ENCODE peak calls at places on chromosomes 2 and 18, in nine cellular contexts. One of them, this sample, is unnamed.

GRCh38 chr2:108288534-108289106 is at the start of gene SULT1C2:
- DNase-seq in body of pancreas: no peak
- DNase-seq in DND-41: no peak
- DNase-seq in CD8-positive, alpha-beta T cell: no peak
- DNase-seq in HepG2: peak; percentile 83
- DNase-seq in psoas muscle: no peak
- DNase-seq in neural progenitor cell: peak; percentile 71
- DNase-seq in tibial nerve: no peak
- DNase-seq in adrenal gland: no peak
- DNase-seq in this sample: no peak

GRCh38 chr2:222655748-222656543 is at the start of gene FARSB:
- DNase-seq in body of pancreas: peak; percentile 97
- DNase-seq in DND-41: peak; percentile 94
- DNase-seq in CD8-positive, alpha-beta T cell: peak; percentile 90
- DNase-seq in HepG2: peak; percentile 95
- DNase-seq in psoas muscle: peak; percentile 99
- DNase-seq in neural progenitor cell: peak; percentile 99
- DNase-seq in tibial nerve: peak; percentile 87
- DNase-seq in adrenal gland: peak; percentile 95
- DNase-seq in this sample: peak; percentile 96

GRCh38 chr18:37660658-37661057 is 95.1 kb upstream of the CELF4 start:
- DNase-seq in body of pancreas: no peak
- DNase-seq in DND-41: no peak
- DNase-seq in CD8-positive, alpha-beta T cell: no peak
- DNase-seq in HepG2: no peak
- DNase-seq in psoas muscle: no peak
- DNase-seq in neural progenitor cell: no peak
- DNase-seq in tibial nerve: no peak
- DNase-seq in adrenal gland: no peak
- DNase-seq in this sample: no peak

GRCh38 chr18:79479761-79480161 is 84.0 kb downstream of the NFATC1 start:
- DNase-seq in body of pancreas: no peak
- DNase-seq in DND-41: no peak
- DNase-seq in CD8-positive, alpha-beta T cell: no peak
- DNase-seq in HepG2: no peak
- DNase-seq in psoas muscle: peak; percentile 40
- DNase-seq in neural progenitor cell: no peak
- DNase-seq in tibial nerve: no peak
- DNase-seq in adrenal gland: no peak
- DNase-seq in this sample: no peak

GRCh38 chr18:45571714-45572113 is 43.6 kb upstream of the SLC14A2 start:
- DNase-seq in body of pancreas: no peak
- DNase-seq in DND-41: no peak
- DNase-seq in CD8-positive, alpha-beta T cell: no peak
- DNase-seq in HepG2: no peak
- DNase-seq in psoas muscle: no peak
- DNase-seq in neural progenitor cell: no peak
- DNase-seq in tibial nerve: no peak
- DNase-seq in adrenal gland: no peak
- DNase-seq in this sample: no peak

GRCh38 chr18:44824884-44825283 is 144.2 kb downstream of the SETBP1 start:
- DNase-seq in body of pancreas: no peak
- DNase-seq in DND-41: no peak
- DNase-seq in CD8-positive, alpha-beta T cell: no peak
- DNase-seq in HepG2: no peak
- DNase-seq in psoas muscle: no peak
- DNase-seq in neural progenitor cell: no peak
- DNase-seq in tibial nerve: no peak
- DNase-seq in adrenal gland: no peak
- DNase-seq in this sample: no peak

GRCh38 chr18:21914739-21915319 is 174.2 kb downstream of the MIB1 start:
- DNase-seq in body of pancreas: peak; percentile 45
- DNase-seq in DND-41: no peak
- DNase-seq in CD8-positive, alpha-beta T cell: no peak
- DNase-seq in HepG2: peak; percentile 53
- DNase-seq in psoas muscle: no peak
- DNase-seq in neural progenitor cell: peak; percentile 77
- DNase-seq in tibial nerve: no peak
- DNase-seq in adrenal gland: peak; percentile 45
- DNase-seq in this sample: no peak

GRCh38 chr2:46870051-46870839 is 45.4 kb downstream of the MCFD2 start:
- DNase-seq in body of pancreas: peak; percentile 4
- DNase-seq in DND-41: no peak
- DNase-seq in CD8-positive, alpha-beta T cell: no peak
- DNase-seq in HepG2: no peak
- DNase-seq in psoas muscle: no peak
- DNase-seq in neural progenitor cell: no peak
- DNase-seq in tibial nerve: no peak
- DNase-seq in adrenal gland: no peak
- DNase-seq in this sample: no peak

GRCh38 chr2:105261061-105261460 is 19.5 kb downstream of the GPR45 start:
- DNase-seq in body of pancreas: no peak
- DNase-seq in DND-41: no peak
- DNase-seq in CD8-positive, alpha-beta T cell: no peak
- DNase-seq in HepG2: no peak
- DNase-seq in psoas muscle: no peak
- DNase-seq in neural progenitor cell: no peak
- DNase-seq in tibial nerve: no peak
- DNase-seq in adrenal gland: peak; percentile 74
- DNase-seq in this sample: no peak

GRCh38 chr2:155975734-155976133 is 356.8 kb downstream of the NR4A2 start:
- DNase-seq in body of pancreas: no peak
- DNase-seq in DND-41: no peak
- DNase-seq in CD8-positive, alpha-beta T cell: no peak
- DNase-seq in HepG2: peak; percentile 91
- DNase-seq in psoas muscle: no peak
- DNase-seq in neural progenitor cell: peak; percentile 43
- DNase-seq in tibial nerve: no peak
- DNase-seq in adrenal gland: no peak
- DNase-seq in this sample: no peak

DNA sequence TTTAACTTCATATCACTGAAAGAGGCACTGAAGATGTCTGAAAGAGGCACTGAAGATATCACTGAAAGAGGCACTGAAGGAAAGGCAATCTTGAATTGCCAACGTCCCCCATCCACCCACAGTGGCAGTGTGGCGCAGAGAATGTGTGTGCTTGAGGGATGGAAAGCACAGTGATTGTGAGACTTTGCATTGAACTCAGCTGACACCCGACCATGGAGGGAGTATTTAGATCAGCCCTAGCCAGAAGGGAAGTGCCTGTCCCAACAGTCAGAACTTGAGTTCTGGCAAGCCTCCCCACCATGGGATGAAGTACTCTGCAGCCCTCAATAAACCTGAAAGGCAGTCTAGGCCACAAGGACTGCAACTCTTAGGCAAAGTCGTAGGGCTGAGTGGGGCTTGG is 33.8 kb downstream of the MAP4K3 start:
- DNase-seq in body of pancreas: no peak
- DNase-seq in DND-41: no peak
- DNase-seq in CD8-positive, alpha-beta T cell: no peak
- DNase-seq in HepG2: no peak
- DNase-seq in psoas muscle: no peak
- DNase-seq in neural progenitor cell: no peak
- DNase-seq in tibial nerve: no peak
- DNase-seq in adrenal gland: no peak
- DNase-seq in this sample: no peak
- H3K4me1 ChIP-seq in body of pancreas: peaks cover 67% of the 10 kb centered on the region
- H3K4me1 ChIP-seq in DND-41: peaks cover 3% of the 10 kb centered on the region
- H3K4me1 ChIP-seq in CD8-positive, alpha-beta T cell: peaks cover 15% of the 10 kb centered on the region
- H3K4me1 ChIP-seq in HepG2: peaks cover 81% of the 10 kb centered on the region
- H3K4me1 ChIP-seq in psoas muscle: peaks cover 93% of the 10 kb centered on the region
- H3K4me1 ChIP-seq in neural progenitor cell: peaks cover 19% of the 10 kb centered on the region
- H3K4me1 ChIP-seq in tibial nerve: peaks cover 19% of the 10 kb centered on the region
- H3K4me1 ChIP-seq in adrenal gland: peaks cover 20% of the 10 kb centered on the region
- H3K4me1 ChIP-seq in this sample: no peaks in the 10 kb centered on the region

GRCh38 chr2:8636041-8636491 is 45.8 kb upstream of the ID2 start:
- DNase-seq in body of pancreas: no peak
- DNase-seq in DND-41: no peak
- DNase-seq in CD8-positive, alpha-beta T cell: no peak
- DNase-seq in HepG2: no peak
- DNase-seq in psoas muscle: no peak
- DNase-seq in neural progenitor cell: peak; percentile 51
- DNase-seq in tibial nerve: no peak
- DNase-seq in adrenal gland: no peak
- DNase-seq in this sample: no peak
- H3K27ac ChIP-seq in body of pancreas: no peak overlapping the region
- H3K27ac ChIP-seq in DND-41: no peak overlapping the region
- H3K27ac ChIP-seq in CD8-positive, alpha-beta T cell: no peak overlapping the region
- H3K27ac ChIP-seq in HepG2: no peak overlapping the region
- H3K27ac ChIP-seq in psoas muscle: no peak overlapping the region
- H3K27ac ChIP-seq in neural progenitor cell: peak overlapping the region; percentile 87
- H3K27ac ChIP-seq in tibial nerve: no peak overlapping the region
- H3K27ac ChIP-seq in adrenal gland: no peak overlapping the region
- H3K27ac ChIP-seq in this sample: no peak overlapping the region

DNA sequence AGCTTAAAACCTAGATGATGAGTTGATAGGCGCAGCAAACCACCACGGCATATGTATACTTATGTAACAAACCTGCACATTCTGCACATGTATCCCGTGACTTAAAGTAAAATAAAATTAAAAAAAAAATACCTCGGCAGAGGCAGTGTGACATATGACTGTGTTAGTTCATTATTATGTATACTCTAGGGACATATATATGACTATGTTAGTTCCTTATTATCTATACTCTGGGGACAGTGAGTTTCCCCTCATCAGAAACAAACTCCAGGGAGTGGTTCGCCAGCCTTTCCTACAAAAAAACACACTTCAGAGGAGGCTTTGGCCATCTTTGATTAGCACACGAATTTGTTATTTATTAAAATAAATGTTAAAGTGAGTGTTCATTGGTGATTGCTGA is 209.5 kb downstream of the PIEZO2 start:
- DNase-seq in body of pancreas: no peak
- DNase-seq in DND-41: no peak
- DNase-seq in CD8-positive, alpha-beta T cell: no peak
- DNase-seq in HepG2: no peak
- DNase-seq in psoas muscle: no peak
- DNase-seq in neural progenitor cell: no peak
- DNase-seq in tibial nerve: no peak
- DNase-seq in adrenal gland: no peak
- DNase-seq in this sample: no peak
- H3K4me1 ChIP-seq in body of pancreas: no peaks in the 10 kb centered on the region
- H3K4me1 ChIP-seq in DND-41: no peaks in the 10 kb centered on the region
- H3K4me1 ChIP-seq in CD8-positive, alpha-beta T cell: no peaks in the 10 kb centered on the region
- H3K4me1 ChIP-seq in HepG2: no peaks in the 10 kb centered on the region
- H3K4me1 ChIP-seq in psoas muscle: no peaks in the 10 kb centered on the region
- H3K4me1 ChIP-seq in neural progenitor cell: peaks cover 17% of the 10 kb centered on the region
- H3K4me1 ChIP-seq in tibial nerve: no peaks in the 10 kb centered on the region
- H3K4me1 ChIP-seq in adrenal gland: no peaks in the 10 kb centered on the region
- H3K4me1 ChIP-seq in this sample: no peaks in the 10 kb centered on the region

DNA sequence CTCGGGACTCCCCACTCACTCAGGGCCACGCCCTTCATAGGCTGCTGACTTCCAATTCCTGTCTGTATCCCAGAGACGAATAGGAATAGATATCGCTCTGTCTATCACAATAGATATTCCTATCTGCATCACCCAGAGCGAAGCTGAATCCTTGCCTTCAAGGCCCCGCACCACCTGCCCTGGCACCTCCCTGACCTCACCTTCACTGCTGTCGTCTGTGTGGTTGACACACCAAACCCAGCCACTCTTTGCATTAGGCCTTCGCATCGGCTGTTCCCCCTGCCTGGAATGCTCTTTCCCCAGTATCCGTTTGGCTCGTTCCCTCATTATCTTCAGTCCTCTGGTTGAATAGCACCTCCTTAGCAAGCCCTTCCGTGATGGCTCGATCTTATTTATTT is 43.5 kb downstream of the ATOH8 start:
- DNase-seq in body of pancreas: no peak
- DNase-seq in DND-41: no peak
- DNase-seq in CD8-positive, alpha-beta T cell: no peak
- DNase-seq in HepG2: no peak
- DNase-seq in psoas muscle: no peak
- DNase-seq in neural progenitor cell: no peak
- DNase-seq in tibial nerve: no peak
- DNase-seq in adrenal gland: no peak
- DNase-seq in this sample: no peak
- H3K27ac ChIP-seq in body of pancreas: no peak overlapping the region
- H3K27ac ChIP-seq in DND-41: no peak overlapping the region
- H3K27ac ChIP-seq in CD8-positive, alpha-beta T cell: no peak overlapping the region
- H3K27ac ChIP-seq in HepG2: no peak overlapping the region
- H3K27ac ChIP-seq in psoas muscle: no peak overlapping the region
- H3K27ac ChIP-seq in neural progenitor cell: no peak overlapping the region
- H3K27ac ChIP-seq in tibial nerve: peak overlapping the region; percentile 55
- H3K27ac ChIP-seq in adrenal gland: no peak overlapping the region
- H3K27ac ChIP-seq in this sample: no peak overlapping the region

GRCh38 chr2:62662131-62662530 is 43.4 kb upstream of the EHBP1 start:
- DNase-seq in body of pancreas: no peak
- DNase-seq in DND-41: no peak
- DNase-seq in CD8-positive, alpha-beta T cell: no peak
- DNase-seq in HepG2: no peak
- DNase-seq in psoas muscle: no peak
- DNase-seq in neural progenitor cell: no peak
- DNase-seq in tibial nerve: no peak
- DNase-seq in adrenal gland: no peak
- DNase-seq in this sample: no peak

GRCh38 chr2:62663443-62663842 is 42.1 kb upstream of the EHBP1 start:
- DNase-seq in body of pancreas: no peak
- DNase-seq in DND-41: no peak
- DNase-seq in CD8-positive, alpha-beta T cell: no peak
- DNase-seq in HepG2: no peak
- DNase-seq in psoas muscle: no peak
- DNase-seq in neural progenitor cell: no peak
- DNase-seq in tibial nerve: no peak
- DNase-seq in adrenal gland: no peak
- DNase-seq in this sample: no peak

GRCh38 chr2:62662548-62662947 is 43.0 kb upstream of the EHBP1 start:
- DNase-seq in body of pancreas: no peak
- DNase-seq in DND-41: no peak
- DNase-seq in CD8-positive, alpha-beta T cell: no peak
- DNase-seq in HepG2: no peak
- DNase-seq in psoas muscle: no peak
- DNase-seq in neural progenitor cell: no peak
- DNase-seq in tibial nerve: no peak
- DNase-seq in adrenal gland: peak; percentile 69
- DNase-seq in this sample: no peak

GRCh38 chr2:62663920-62664319 is 41.6 kb upstream of the EHBP1 start:
- DNase-seq in body of pancreas: no peak
- DNase-seq in DND-41: no peak
- DNase-seq in CD8-positive, alpha-beta T cell: no peak
- DNase-seq in HepG2: no peak
- DNase-seq in psoas muscle: no peak
- DNase-seq in neural progenitor cell: no peak
- DNase-seq in tibial nerve: no peak
- DNase-seq in adrenal gland: no peak
- DNase-seq in this sample: no peak

DNA sequence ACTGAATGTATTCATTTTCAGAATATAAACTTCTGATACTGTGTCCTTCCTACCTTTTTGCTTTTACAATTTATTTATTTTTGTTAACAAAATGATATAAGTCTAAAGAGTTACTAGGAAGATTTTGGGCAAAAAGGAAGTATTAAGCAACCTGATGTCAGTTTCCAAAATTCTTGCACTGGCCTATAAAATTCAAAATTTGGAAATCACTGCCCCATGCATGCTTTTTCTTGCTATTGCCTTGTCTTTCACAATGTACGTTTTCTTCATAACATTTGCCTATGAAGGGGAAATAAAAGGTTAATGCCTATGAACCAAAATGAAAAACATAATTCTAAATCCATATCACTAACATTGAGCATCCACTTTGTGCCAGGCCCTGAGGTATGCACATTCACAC is 40.1 kb upstream of the EHBP1 start:
- DNase-seq in body of pancreas: no peak
- DNase-seq in DND-41: no peak
- DNase-seq in CD8-positive, alpha-beta T cell: no peak
- DNase-seq in HepG2: no peak
- DNase-seq in psoas muscle: no peak
- DNase-seq in neural progenitor cell: no peak
- DNase-seq in tibial nerve: no peak
- DNase-seq in adrenal gland: no peak
- DNase-seq in this sample: no peak
- H3K4me1 ChIP-seq in body of pancreas: no peaks in the 10 kb centered on the region
- H3K4me1 ChIP-seq in DND-41: no peaks in the 10 kb centered on the region
- H3K4me1 ChIP-seq in CD8-positive, alpha-beta T cell: no peaks in the 10 kb centered on the region
- H3K4me1 ChIP-seq in HepG2: peaks cover 54% of the 10 kb centered on the region
- H3K4me1 ChIP-seq in psoas muscle: peaks cover 13% of the 10 kb centered on the region
- H3K4me1 ChIP-seq in neural progenitor cell: peaks cover 10% of the 10 kb centered on the region
- H3K4me1 ChIP-seq in tibial nerve: peaks cover 48% of the 10 kb centered on the region
- H3K4me1 ChIP-seq in adrenal gland: peaks cover 22% of the 10 kb centered on the region
- H3K4me1 ChIP-seq in this sample: peaks cover 28% of the 10 kb centered on the region